ENCODE peak calls at places on chromosomes 11 and 22, in eight cellular contexts. Q is body of pancreas, L is AG04449, D is AG04450, W is A549, U is astrocyte of the spinal cord, E is tibial nerve, S is H1. N is an unnamed sample.

GRCh38 chr22:22394589-22394988 is 114.0 kb downstream of the ZNF280B start:
- DNase-seq in Q (no peak), L (no peak), D (no peak), W (no peak), U (no peak), E (no peak), S (no peak), N (no peak)

GRCh38 chr22:16956290-16956689 is 51.7 kb downstream of the GAB4 start:
- DNase-seq in Q (no peak), L (no peak), D (no peak), W (no peak), U (no peak), E (no peak), S (peak; percentile 20), N (peak; percentile 10)

GRCh38 chr22:41261541-41262249 is 21.0 kb upstream of the CHADL start:
- DNase-seq in Q (no peak), L (no peak), D (no peak), W (no peak), U (no peak), E (no peak), S (no peak), N (no peak)

GRCh38 chr11:96196074-96196787 is 146.8 kb downstream of the MAML2 start:
- DNase-seq in Q (no peak), L (no peak), D (no peak), W (no peak), U (no peak), E (no peak), S (no peak), N (no peak)

GRCh38 chr11:16082532-16083055 is 273.8 kb downstream of the SOX6 start:
- DNase-seq in Q (no peak), L (no peak), D (no peak), W (no peak), U (no peak), E (no peak), S (no peak), N (no peak)

GRCh38 chr22:41417622-41418390 is 28.8 kb downstream of the TOB2 start:
- DNase-seq in Q (peak; percentile 100), L (no peak), D (no peak), W (no peak), U (peak; percentile 15), E (peak; percentile 77), S (no peak), N (no peak)

GRCh38 chr11:67405688-67406339 is 1.9 kb downstream of the TBC1D10C start:
- DNase-seq in Q (no peak), L (no peak), D (no peak), W (no peak), U (no peak), E (no peak), S (no peak), N (no peak)

GRCh38 chr11:17476317-17477083 is at the start of gene ABCC8:
- DNase-seq in Q (no peak), L (no peak), D (no peak), W (no peak), U (no peak), E (no peak), S (peak; percentile 81), N (no peak)

GRCh38 chr11:111395081-111395480 is 16.0 kb upstream of the POU2AF1 start:
- DNase-seq in Q (peak; percentile 43), L (no peak), D (no peak), W (no peak), U (no peak), E (no peak), S (no peak), N (no peak)

GRCh38 chr11:8250446-8250845 is 13.2 kb downstream of the LMO1 start:
- DNase-seq in Q (peak; percentile 3), L (no peak), D (no peak), W (no peak), U (no peak), E (no peak), S (peak; percentile 37), N (no peak)

GRCh38 chr11:126479178-126479930 is 123.9 kb downstream of the ST3GAL4 start:
- DNase-seq in Q (no peak), L (no peak), D (no peak), W (no peak), U (no peak), E (no peak), S (no peak), N (no peak)

GRCh38 chr11:84899134-84899533 is 728.0 kb downstream of the DLG2 start:
- DNase-seq in Q (no peak), L (no peak), D (no peak), W (no peak), U (no peak), E (no peak), S (no peak), N (no peak)

GRCh38 chr11:2210366-2211112 is 38.9 kb upstream of the TH start:
- DNase-seq in Q (peak; percentile 13), L (no peak), D (no peak), W (no peak), U (no peak), E (peak; percentile 8), S (peak; percentile 39), N (peak; percentile 16)

GRCh38 chr11:122099345-122100045 is 16.5 kb downstream of the BLID start:
- DNase-seq in Q (no peak), L (no peak), D (no peak), W (no peak), U (peak; percentile 76), E (no peak), S (no peak), N (no peak)

GRCh38 chr11:27317751-27318150 is 45.3 kb downstream of the CCDC34 start:
- DNase-seq in Q (no peak), L (no peak), D (no peak), W (peak; percentile 45), U (peak; percentile 67), E (no peak), S (no peak), N (no peak)

GRCh38 chr11:85725510-85726258 is 39.7 kb upstream of the CCDC89 start:
- DNase-seq in Q (no peak), L (peak; percentile 72), D (peak; percentile 80), W (peak; percentile 41), U (peak; percentile 91), E (no peak), S (no peak), N (no peak)

GRCh38 chr11:7303146-7303545 is 51.4 kb downstream of the SYT9 start:
- DNase-seq in Q (no peak), L (no peak), D (no peak), W (no peak), U (no peak), E (no peak), S (no peak), N (no peak)

GRCh38 chr11:73129198-73129597 is 12.9 kb downstream of the FCHSD2 start:
- DNase-seq in Q (no peak), L (no peak), D (no peak), W (no peak), U (no peak), E (no peak), S (no peak), N (no peak)

GRCh38 chr11:34997872-34998548 is 81.6 kb downstream of the PDHX start:
- DNase-seq in Q (no peak), L (no peak), D (no peak), W (no peak), U (peak; percentile 73), E (no peak), S (no peak), N (no peak)
- TF ChIP-seq CTCF in Q (peak; percentile 78), L (no peak), D (peak; percentile 53), W (peak; percentile 78), U (peak; percentile 45), E (peak; percentile 31), S (no peak), N (peak; percentile 36)

DNA sequence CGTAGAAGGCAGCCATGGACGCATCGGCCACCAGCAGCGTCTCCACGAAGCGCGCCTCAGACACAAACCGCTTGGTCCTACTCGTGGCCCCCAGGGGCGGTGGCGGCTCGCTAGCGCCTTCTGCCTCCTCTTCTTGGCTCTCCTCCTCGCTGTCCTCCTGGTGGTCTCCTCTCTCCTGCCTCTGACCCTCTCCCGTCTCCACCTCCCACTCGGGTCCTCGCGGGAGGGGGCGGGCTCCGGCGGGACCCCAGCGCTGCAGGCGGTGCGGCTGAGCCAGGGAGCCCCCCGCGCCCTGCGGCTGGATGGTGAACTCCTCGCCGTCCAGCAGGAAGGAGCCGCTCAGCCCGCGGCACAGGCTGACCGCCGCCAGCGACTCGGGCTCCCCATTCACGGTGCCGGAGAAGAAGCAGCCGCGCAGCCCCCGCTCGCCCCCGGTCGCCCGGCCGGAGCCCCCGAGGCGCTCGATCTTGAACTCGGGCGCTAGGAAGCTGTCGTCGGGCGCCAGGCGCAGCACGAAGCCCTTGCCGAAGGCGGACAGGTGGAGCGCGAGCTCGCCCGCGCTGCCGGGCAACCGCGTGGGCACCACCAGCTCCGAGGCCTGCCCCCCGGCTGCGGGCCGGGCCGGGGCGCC is 713 bp downstream of the ADAMTS8 start:
- DNase-seq in Q (no peak), L (no peak), D (no peak), W (no peak), U (no peak), E (no peak), S (peak; percentile 80), N (no peak)
- TF ChIP-seq CTCF in Q (no peak), L (peak; percentile 16), D (peak; percentile 38), W (no peak), U (peak; percentile 28), E (no peak), S (peak; percentile 26), N (no peak)

GRCh38 chr22:30860176-30861105 is 108.1 kb downstream of the MORC2 start:
- DNase-seq in Q (no peak), L (no peak), D (no peak), W (no peak), U (no peak), E (no peak), S (peak; percentile 37), N (no peak)
- TF ChIP-seq CTCF in Q (no peak), L (no peak), D (no peak), W (no peak), U (no peak), E (no peak), S (no peak), N (no peak)

GRCh38 chr11:23112390-23112789 is 252.1 kb upstream of the CCDC179 start:
- DNase-seq in Q (no peak), L (no peak), D (no peak), W (no peak), U (no peak), E (no peak), S (no peak), N (no peak)

GRCh38 chr11:23113887-23114216 is 253.6 kb upstream of the CCDC179 start:
- DNase-seq in Q (no peak), L (no peak), D (no peak), W (no peak), U (no peak), E (no peak), S (no peak), N (no peak)

DNA sequence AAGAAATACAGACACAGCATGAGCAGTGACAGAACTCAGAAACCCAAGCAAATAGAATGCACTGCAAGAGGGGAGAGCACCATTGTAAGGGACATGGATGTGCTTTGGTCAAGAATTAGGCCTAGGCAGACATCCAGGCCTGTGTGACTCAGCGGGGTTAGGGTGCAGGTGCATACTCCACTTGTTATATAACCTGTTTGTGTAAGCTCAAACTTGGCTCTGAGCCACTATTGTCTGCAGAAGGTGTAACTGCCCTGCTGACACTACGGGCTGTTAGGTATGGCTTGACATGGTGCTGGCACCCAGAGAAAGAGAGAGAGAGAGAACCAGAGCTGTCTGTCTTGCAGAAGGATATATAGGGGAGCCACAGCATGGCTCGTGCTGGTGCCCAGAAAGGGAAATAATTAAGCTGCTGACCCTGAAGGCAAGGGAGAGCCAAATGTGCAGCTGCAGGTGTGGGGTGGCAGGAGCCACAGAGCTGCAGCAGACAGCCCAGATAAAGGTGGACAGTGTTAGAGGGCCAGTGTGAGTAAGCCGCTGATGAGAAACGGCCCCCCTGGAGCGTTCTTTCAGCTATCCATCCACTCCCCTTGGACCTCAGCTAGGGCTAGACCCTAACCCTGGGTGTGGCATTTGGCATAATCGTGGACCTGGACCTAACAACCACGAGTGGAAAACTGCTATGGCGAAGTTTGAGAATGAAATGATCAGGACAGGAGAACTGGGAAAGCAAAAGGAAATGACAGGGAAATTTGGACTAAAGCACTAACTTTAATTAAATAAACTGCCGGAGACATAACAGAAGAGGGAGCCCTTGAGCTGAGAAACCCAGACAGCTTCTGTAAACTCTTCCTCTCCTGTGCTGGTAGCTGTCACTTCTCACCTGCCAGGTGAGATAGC is 253.0 kb upstream of the CCDC179 start:
- DNase-seq in Q (peak; percentile 88), L (no peak), D (no peak), W (peak; percentile 12), U (peak; percentile 66), E (no peak), S (peak; percentile 52), N (peak; percentile 30)
- TF ChIP-seq CTCF in Q (peak; percentile 82), L (peak; percentile 49), D (peak; percentile 74), W (peak; percentile 47), U (peak; percentile 59), E (no peak), S (peak; percentile 59), N (peak; percentile 57)